ENCODE peak calls at places on chromosomes 12 and 14, in ten cellular contexts. I is right lobe of liver; A is CD4-positive, CD25-positive, alpha-beta regulatory T cell; V is tibial artery; R is left ventricle myocardium inferior; G is CD8-positive, alpha-beta memory T cell; L is transverse colon; U is A673; B is breast epithelium; K is CD8-positive, alpha-beta T cell. M is an unnamed sample. For H3K4me1, the result is how much of the 10 kb centered on the place peaks cover.

GRCh38 chr12:2637371-2637770 is 157.4 kb upstream of the FKBP4 start:
- DNase-seq in K (no peak), V (peak), U (no peak), I (no peak), R (no peak), G (no peak), B (peak), A (no peak), L (no peak), M (no peak)

GRCh38 chr14:66649515-66649914 is 141.6 kb downstream of the GPHN start:
- DNase-seq in K (no peak), R (no peak), V (no peak), L (no peak), A (peak), G (no peak), U (no peak), I (no peak), B (no peak), M (no peak)

GRCh38 chr14:20560961-20561360 is at the start of gene RNASE9:
- DNase-seq in I (no peak), A (no peak), V (no peak), K (no peak), L (no peak), G (no peak), R (no peak), U (no peak), B (no peak), M (no peak)

GRCh38 chr12:85076688-85077430 is 40.7 kb downstream of the LRRIQ1 start:
- DNase-seq in U (peak), V (no peak), I (no peak), B (no peak), R (no peak), A (no peak), K (no peak), G (no peak), L (no peak), M (no peak)

GRCh38 chr12:101186291-101186690 is 23.7 kb downstream of the SLC5A8 start:
- DNase-seq in G (no peak), R (no peak), U (no peak), V (no peak), K (no peak), B (no peak), I (no peak), A (no peak), L (no peak), M (no peak)

GRCh38 chr12:19312637-19313036 is 126.7 kb upstream of the AEBP2 start:
- DNase-seq in V (no peak), B (no peak), K (no peak), A (no peak), U (no peak), L (no peak), R (no peak), I (no peak), G (no peak), M (no peak)

GRCh38 chr12:65170245-65170881 is 980 bp downstream of the LEMD3 start:
- DNase-seq in L (peak), A (peak), K (peak), I (peak), U (peak), G (peak), V (peak), R (peak), B (peak), M (peak)

GRCh38 chr12:109731231-109731731 is 17.7 kb downstream of the FAM222A start:
- DNase-seq in U (no peak), L (no peak), B (peak), K (no peak), R (peak), A (no peak), G (no peak), I (no peak), V (peak), M (no peak)

GRCh38 chr12:104138747-104139186 is 757 bp upstream of the NFYB start:
- DNase-seq in U (no peak), L (peak), V (peak), A (no peak), K (no peak), R (peak), G (no peak), B (no peak), I (no peak), M (no peak)

GRCh38 chr12:124480469-124481256 is 86.7 kb downstream of the NCOR2 start:
- DNase-seq in A (no peak), B (peak), K (peak), L (peak), G (peak), R (peak), I (no peak), V (no peak), U (no peak), M (peak)

GRCh38 chr14:90903101-90903500 is 86.9 kb upstream of the TTC7B start:
- DNase-seq in I (no peak), U (peak), L (peak), A (peak), G (peak), K (peak), V (no peak), B (no peak), R (no peak), M (peak)

GRCh38 chr12:27257104-27257848 is 13.2 kb downstream of the STK38L start:
- DNase-seq in B (no peak), V (no peak), A (no peak), G (no peak), U (no peak), K (no peak), L (no peak), I (no peak), R (no peak), M (no peak)

GRCh38 chr12:9064201-9064814 is 51.4 kb downstream of the A2M start:
- DNase-seq in L (peak), K (peak), I (peak), R (peak), V (peak), B (peak), U (peak), G (peak), A (no peak), M (peak)

GRCh38 chr12:121400332-121401139 is 618 bp downstream of the RNF34 start:
- DNase-seq in K (peak), A (peak), I (no peak), B (no peak), U (peak), L (peak), R (peak), V (peak), G (peak), M (no peak)

GRCh38 chr14:30227871-30228270 is 300.2 kb upstream of the PRKD1 start:
- DNase-seq in G (no peak), U (no peak), A (no peak), K (no peak), B (no peak), I (no peak), R (peak), L (no peak), V (peak), M (no peak)

GRCh38 chr12:3119745-3120660 is 42.8 kb downstream of the TSPAN9 start:
- DNase-seq in I (peak), K (no peak), B (peak), V (peak), R (peak), U (peak), G (no peak), A (no peak), L (no peak), M (peak)

GRCh38 chr12:51346581-51346980 is at the start of gene CELA1:
- DNase-seq in B (no peak), R (no peak), L (no peak), V (no peak), K (no peak), I (no peak), U (no peak), A (no peak), G (no peak), M (no peak)

GRCh38 chr14:27015046-27015445 is 417.2 kb upstream of the NOVA1 start:
- DNase-seq in I (no peak), R (no peak), K (no peak), B (no peak), V (no peak), G (no peak), U (no peak), A (no peak), L (no peak), M (no peak)

GRCh38 chr12:113057565-113058485 is 1.3 kb downstream of the DTX1 start:
- DNase-seq in B (no peak), I (peak), V (no peak), R (no peak), U (no peak), K (no peak), L (no peak), A (no peak), G (no peak), M (no peak)

GRCh38 chr14:105507247-105507646 is 16.2 kb downstream of the TEDC1 start:
- DNase-seq in G (no peak), A (no peak), B (no peak), I (no peak), U (no peak), V (peak), K (no peak), L (no peak), R (no peak), M (no peak)

GRCh38 chr12:130218682-130219081 is 56.4 kb downstream of the FZD10 start:
- DNase-seq in A (no peak), I (no peak), B (no peak), R (no peak), U (no peak), G (no peak), V (no peak), L (no peak), K (no peak), M (no peak)

DNA sequence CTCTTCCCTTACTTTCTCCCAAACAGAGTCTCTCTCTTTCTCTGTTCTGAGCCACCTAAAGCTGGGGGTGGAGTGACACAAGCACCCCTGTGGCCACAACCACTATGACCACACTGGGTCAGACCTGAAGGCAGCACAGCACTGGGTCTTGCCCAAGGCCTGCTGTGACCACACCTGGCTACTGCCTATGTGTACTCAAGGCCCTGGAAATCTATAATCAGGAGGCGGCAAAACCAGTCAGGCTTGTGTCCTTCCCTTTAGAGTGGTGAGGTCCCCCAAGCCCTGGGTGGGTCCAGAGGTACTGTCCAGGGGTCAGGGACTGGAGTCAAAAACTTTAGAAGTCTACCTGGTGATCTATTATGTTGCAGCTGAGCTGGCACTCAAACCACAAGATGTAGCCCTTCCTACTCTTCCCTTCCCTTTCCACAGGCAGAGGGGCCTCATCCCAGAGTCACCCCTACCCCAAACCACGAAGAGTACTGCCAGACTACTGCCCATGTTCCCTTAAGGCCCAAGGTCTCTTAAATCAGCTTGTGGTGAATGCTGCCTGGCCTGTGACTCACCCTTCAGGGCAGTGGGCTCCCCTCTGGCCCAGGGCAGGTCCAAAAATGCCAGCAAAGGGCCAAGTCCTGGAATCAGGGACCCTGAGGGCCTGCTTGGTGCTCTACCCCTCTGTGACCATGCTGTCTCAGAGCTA is 179.8 kb upstream of the DYRK2 start:
- DNase-seq in R (no peak), I (no peak), U (no peak), B (no peak), G (no peak), A (no peak), V (no peak), K (no peak), L (no peak), M (no peak)
- H3K27ac ChIP-seq in R (no peak), I (no peak), U (no peak), B (no peak), G (no peak), A (no peak), V (no peak), K (no peak), L (no peak), M (no peak)

DNA sequence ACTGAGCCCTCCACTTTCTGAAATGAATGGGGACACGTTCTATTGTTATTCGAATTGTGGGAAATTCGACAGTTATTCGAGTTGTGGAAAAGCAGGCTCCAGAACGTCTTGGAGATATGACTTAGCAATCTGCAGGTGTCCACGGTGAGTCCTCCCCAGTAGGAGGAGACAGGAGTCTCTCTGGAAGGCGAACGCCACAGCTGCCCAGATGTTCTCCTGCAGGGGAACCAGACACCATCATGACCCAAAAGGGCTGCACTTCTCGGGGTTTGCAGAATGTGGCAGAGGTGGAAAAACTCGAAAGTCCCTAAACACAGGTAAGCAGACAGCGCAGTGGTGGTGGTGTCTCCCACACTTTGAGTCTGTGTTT is 363.6 kb upstream of the SFSWAP start:
- DNase-seq in L (no peak), K (no peak), B (no peak), I (no peak), A (no peak), G (no peak), U (no peak), R (no peak), V (no peak), M (no peak)
- H3K4me1 ChIP-seq in L (under half), K (under half), B (under half), I (under half), A (under half), G (under half), U (under half), R (under half), V (under half), M (under half)

GRCh38 chr12:52616680-52617402 is 1.5 kb downstream of the KRT73 start:
- DNase-seq in B (no peak), V (no peak), A (no peak), I (no peak), L (no peak), U (no peak), K (no peak), G (no peak), R (no peak), M (no peak)

GRCh38 chr12:52615912-52616311 is 2.4 kb downstream of the KRT73 start:
- DNase-seq in R (no peak), U (no peak), L (no peak), G (no peak), A (no peak), B (no peak), K (no peak), V (no peak), I (no peak), M (no peak)

GRCh38 chr12:52618216-52618615 is at the start of gene KRT73:
- DNase-seq in L (no peak), R (no peak), B (no peak), A (no peak), G (no peak), V (no peak), U (no peak), K (no peak), I (no peak), M (no peak)

GRCh38 chr12:52617403-52617785 is 965 bp downstream of the KRT73 start:
- DNase-seq in A (no peak), K (no peak), G (no peak), R (no peak), L (no peak), B (no peak), U (no peak), I (no peak), V (no peak), M (no peak)

GRCh38 chr12:52618866-52619265 is 507 bp upstream of the KRT73 start:
- DNase-seq in V (no peak), K (no peak), G (no peak), R (no peak), L (no peak), U (no peak), I (no peak), B (no peak), A (no peak), M (no peak)
- H3K4me3 ChIP-seq in V (no peak), K (no peak), G (no peak), R (no peak), L (no peak), U (no peak), I (no peak), B (no peak), A (no peak), M (no peak)

GRCh38 chr14:71060274-71060673 is 153.0 kb downstream of the PCNX1 start:
- DNase-seq in U (no peak), R (no peak), L (no peak), V (no peak), A (no peak), B (no peak), G (no peak), I (no peak), K (no peak), M (no peak)
- H3K27ac ChIP-seq in U (peak), R (no peak), L (no peak), V (no peak), A (no peak), B (no peak), G (no peak), I (no peak), K (no peak), M (no peak)

GRCh38 chr14:24439830-24440605 is 2.6 kb downstream of the SDR39U1 start:
- DNase-seq in L (no peak), A (no peak), B (no peak), I (no peak), K (no peak), R (no peak), G (no peak), V (no peak), U (no peak), M (no peak)
- H3K4me1 ChIP-seq in L (under half), A (under half), B (under half), I (under half), K (under half), R (half or more), G (under half), V (under half), U (under half), M (half or more)

GRCh38 chr12:70660620-70661219 is 23.5 kb upstream of the PTPRB start:
- DNase-seq in V (no peak), K (peak), A (no peak), U (no peak), R (peak), I (no peak), G (no peak), B (no peak), L (no peak), M (peak)
- H3K4me3 ChIP-seq in V (no peak), K (no peak), A (no peak), U (no peak), R (no peak), I (no peak), G (no peak), B (no peak), L (no peak), M (no peak)